ENCODE peak calls at places on chromosomes 4 and X, in eight cellular contexts. One of them, this sample, is unnamed.

GRCh38 chrX:87388381-87388780 is 129.2 kb upstream of the KLHL4 start:
- DNase-seq in IMR-90: no peak
- DNase-seq in neural progenitor cell: no peak
- DNase-seq in endodermal cell: no peak
- DNase-seq in astrocyte of the spinal cord: no peak
- DNase-seq in stomach: no peak
- DNase-seq in fibroblast of lung: no peak
- DNase-seq in fibroblast of mammary gland: no peak
- DNase-seq in this sample: no peak

GRCh38 chrX:42975906-42976305 is 197.9 kb upstream of the PPP1R2C start:
- DNase-seq in IMR-90: no peak
- DNase-seq in neural progenitor cell: no peak
- DNase-seq in endodermal cell: no peak
- DNase-seq in astrocyte of the spinal cord: no peak
- DNase-seq in stomach: no peak
- DNase-seq in fibroblast of lung: no peak
- DNase-seq in fibroblast of mammary gland: no peak
- DNase-seq in this sample: no peak

GRCh38 chr4:184762100-184762499 is 28.2 kb upstream of the CENPU start:
- DNase-seq in IMR-90: no peak
- DNase-seq in neural progenitor cell: no peak
- DNase-seq in endodermal cell: no peak
- DNase-seq in astrocyte of the spinal cord: no peak
- DNase-seq in stomach: no peak
- DNase-seq in fibroblast of lung: no peak
- DNase-seq in fibroblast of mammary gland: no peak
- DNase-seq in this sample: no peak

GRCh38 chr4:173051697-173052096 is 116.9 kb upstream of the GALNT7 start:
- DNase-seq in IMR-90: peak; percentile 7
- DNase-seq in neural progenitor cell: no peak
- DNase-seq in endodermal cell: no peak
- DNase-seq in astrocyte of the spinal cord: peak; percentile 14
- DNase-seq in stomach: no peak
- DNase-seq in fibroblast of lung: peak; percentile 29
- DNase-seq in fibroblast of mammary gland: no peak
- DNase-seq in this sample: peak; percentile 42

GRCh38 chr4:185708348-185708747 is 103.6 kb downstream of the SORBS2 start:
- DNase-seq in IMR-90: peak; percentile 52
- DNase-seq in neural progenitor cell: no peak
- DNase-seq in endodermal cell: no peak
- DNase-seq in astrocyte of the spinal cord: peak; percentile 72
- DNase-seq in stomach: no peak
- DNase-seq in fibroblast of lung: peak; percentile 86
- DNase-seq in fibroblast of mammary gland: peak; percentile 91
- DNase-seq in this sample: peak; percentile 58

GRCh38 chr4:48654015-48654664 is 125.9 kb downstream of the FRYL start:
- DNase-seq in IMR-90: peak; percentile 49
- DNase-seq in neural progenitor cell: no peak
- DNase-seq in endodermal cell: no peak
- DNase-seq in astrocyte of the spinal cord: peak; percentile 33
- DNase-seq in stomach: no peak
- DNase-seq in fibroblast of lung: peak; percentile 42
- DNase-seq in fibroblast of mammary gland: peak; percentile 47
- DNase-seq in this sample: peak; percentile 31

GRCh38 chrX:82320554-82320953 is 1118.7 kb downstream of the SH3BGRL start:
- DNase-seq in IMR-90: no peak
- DNase-seq in neural progenitor cell: peak; percentile 21
- DNase-seq in endodermal cell: no peak
- DNase-seq in astrocyte of the spinal cord: no peak
- DNase-seq in stomach: no peak
- DNase-seq in fibroblast of lung: no peak
- DNase-seq in fibroblast of mammary gland: no peak
- DNase-seq in this sample: no peak

GRCh38 chr4:147312376-147313046 is 168.4 kb upstream of the EDNRA start:
- DNase-seq in IMR-90: peak; percentile 81
- DNase-seq in neural progenitor cell: peak; percentile 13
- DNase-seq in endodermal cell: no peak
- DNase-seq in astrocyte of the spinal cord: peak; percentile 38
- DNase-seq in stomach: no peak
- DNase-seq in fibroblast of lung: peak; percentile 39
- DNase-seq in fibroblast of mammary gland: peak; percentile 44
- DNase-seq in this sample: peak; percentile 51

GRCh38 chr4:88623097-88623496 is 30.8 kb downstream of the HERC3 start:
- DNase-seq in IMR-90: peak; percentile 86
- DNase-seq in neural progenitor cell: no peak
- DNase-seq in endodermal cell: no peak
- DNase-seq in astrocyte of the spinal cord: peak; percentile 74
- DNase-seq in stomach: no peak
- DNase-seq in fibroblast of lung: peak; percentile 92
- DNase-seq in fibroblast of mammary gland: peak; percentile 99
- DNase-seq in this sample: peak; percentile 76

GRCh38 chr4:24974252-24974580 is 56.5 kb downstream of the LGI2 start:
- DNase-seq in IMR-90: no peak
- DNase-seq in neural progenitor cell: no peak
- DNase-seq in endodermal cell: no peak
- DNase-seq in astrocyte of the spinal cord: no peak
- DNase-seq in stomach: no peak
- DNase-seq in fibroblast of lung: no peak
- DNase-seq in fibroblast of mammary gland: no peak
- DNase-seq in this sample: no peak

GRCh38 chrX:26254436-26254835 is 38.5 kb downstream of the MAGEB5 start:
- DNase-seq in IMR-90: no peak
- DNase-seq in neural progenitor cell: no peak
- DNase-seq in endodermal cell: no peak
- DNase-seq in astrocyte of the spinal cord: no peak
- DNase-seq in stomach: no peak
- DNase-seq in fibroblast of lung: no peak
- DNase-seq in fibroblast of mammary gland: no peak
- DNase-seq in this sample: no peak

GRCh38 chrX:119516157-119516702 is 48.0 kb downstream of the SLC25A5 start:
- DNase-seq in IMR-90: peak; percentile 69
- DNase-seq in neural progenitor cell: peak; percentile 74
- DNase-seq in endodermal cell: peak; percentile 63
- DNase-seq in astrocyte of the spinal cord: peak; percentile 67
- DNase-seq in stomach: no peak
- DNase-seq in fibroblast of lung: peak; percentile 53
- DNase-seq in fibroblast of mammary gland: peak; percentile 70
- DNase-seq in this sample: peak; percentile 78

GRCh38 chr4:56434599-56435000 is 815 bp downstream of the PPAT start:
- DNase-seq in IMR-90: peak; percentile 58
- DNase-seq in neural progenitor cell: peak; percentile 76
- DNase-seq in endodermal cell: no peak
- DNase-seq in astrocyte of the spinal cord: peak; percentile 68
- DNase-seq in stomach: peak; percentile 59
- DNase-seq in fibroblast of lung: peak; percentile 74
- DNase-seq in fibroblast of mammary gland: peak; percentile 58
- DNase-seq in this sample: peak; percentile 70

GRCh38 chr4:109295081-109295480 is 7.4 kb downstream of the COL25A1 start:
- DNase-seq in IMR-90: no peak
- DNase-seq in neural progenitor cell: no peak
- DNase-seq in endodermal cell: no peak
- DNase-seq in astrocyte of the spinal cord: no peak
- DNase-seq in stomach: no peak
- DNase-seq in fibroblast of lung: no peak
- DNase-seq in fibroblast of mammary gland: no peak
- DNase-seq in this sample: no peak

GRCh38 chr4:109296545-109296944 is 5.9 kb downstream of the COL25A1 start:
- DNase-seq in IMR-90: no peak
- DNase-seq in neural progenitor cell: no peak
- DNase-seq in endodermal cell: no peak
- DNase-seq in astrocyte of the spinal cord: peak; percentile 8
- DNase-seq in stomach: no peak
- DNase-seq in fibroblast of lung: peak; percentile 82
- DNase-seq in fibroblast of mammary gland: no peak
- DNase-seq in this sample: no peak

GRCh38 chr4:109294468-109295020 is 7.9 kb downstream of the COL25A1 start:
- DNase-seq in IMR-90: peak; percentile 13
- DNase-seq in neural progenitor cell: no peak
- DNase-seq in endodermal cell: no peak
- DNase-seq in astrocyte of the spinal cord: peak; percentile 52
- DNase-seq in stomach: no peak
- DNase-seq in fibroblast of lung: peak; percentile 87
- DNase-seq in fibroblast of mammary gland: peak; percentile 17
- DNase-seq in this sample: peak; percentile 9

GRCh38 chr4:109290918-109291317 is 11.5 kb downstream of the COL25A1 start:
- DNase-seq in IMR-90: no peak
- DNase-seq in neural progenitor cell: no peak
- DNase-seq in endodermal cell: no peak
- DNase-seq in astrocyte of the spinal cord: no peak
- DNase-seq in stomach: no peak
- DNase-seq in fibroblast of lung: no peak
- DNase-seq in fibroblast of mammary gland: no peak
- DNase-seq in this sample: no peak

GRCh38 chr4:109294006-109294405 is 8.5 kb downstream of the COL25A1 start:
- DNase-seq in IMR-90: no peak
- DNase-seq in neural progenitor cell: peak; percentile 76
- DNase-seq in endodermal cell: peak; percentile 73
- DNase-seq in astrocyte of the spinal cord: no peak
- DNase-seq in stomach: no peak
- DNase-seq in fibroblast of lung: no peak
- DNase-seq in fibroblast of mammary gland: peak; percentile 21
- DNase-seq in this sample: peak; percentile 12
- TF ChIP-seq CTCF in IMR-90: peak; percentile 11
- TF ChIP-seq CTCF in neural progenitor cell: peak; percentile 72
- TF ChIP-seq CTCF in endodermal cell: peak; percentile 92
- TF ChIP-seq CTCF in astrocyte of the spinal cord: peak; percentile 36
- TF ChIP-seq CTCF in stomach: no peak
- TF ChIP-seq CTCF in fibroblast of lung: no peak
- TF ChIP-seq CTCF in fibroblast of mammary gland: peak; percentile 40
- TF ChIP-seq CTCF in this sample: peak; percentile 32

DNA sequence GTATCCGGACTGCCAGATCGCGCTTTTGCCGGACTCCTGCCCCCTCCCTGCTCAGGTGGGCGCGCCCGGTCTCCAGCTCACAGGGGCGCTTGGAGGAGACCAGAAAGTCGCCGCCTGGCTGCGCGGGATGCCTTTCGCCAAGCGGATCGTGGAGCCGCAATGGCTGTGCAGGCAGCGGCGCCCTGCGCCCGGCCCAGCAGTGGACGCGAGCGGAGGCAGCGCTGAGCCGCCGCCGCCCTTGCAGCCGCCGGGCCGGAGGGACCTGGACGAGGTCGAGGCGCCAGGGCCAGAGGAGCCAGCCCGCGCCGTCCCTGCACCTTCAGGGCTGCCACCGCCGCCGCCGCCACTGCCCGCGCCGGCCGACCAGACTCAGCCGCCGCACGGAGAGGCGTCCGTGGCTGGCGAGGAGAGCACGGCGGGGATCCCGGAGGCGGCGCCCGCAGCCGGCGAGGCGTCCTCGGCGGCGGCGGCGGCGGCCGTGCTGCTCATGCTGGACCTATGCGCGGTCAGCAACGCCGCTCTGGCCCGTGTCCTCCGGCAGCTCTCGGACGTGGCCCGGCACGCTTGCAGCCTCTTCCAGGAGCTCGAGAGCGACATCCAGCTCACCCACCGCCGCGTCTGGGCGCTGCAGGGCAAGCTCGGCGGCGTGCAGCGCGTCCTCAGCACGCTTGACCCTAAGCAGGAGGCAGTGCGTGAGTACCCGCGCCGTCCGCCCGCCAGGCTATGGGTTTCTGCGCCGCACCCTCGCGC is 806 bp downstream of the NHS start:
- DNase-seq in IMR-90: peak; percentile 22
- DNase-seq in neural progenitor cell: peak; percentile 62
- DNase-seq in endodermal cell: peak; percentile 76
- DNase-seq in astrocyte of the spinal cord: peak; percentile 9
- DNase-seq in stomach: peak; percentile 33
- DNase-seq in fibroblast of lung: peak; percentile 43
- DNase-seq in fibroblast of mammary gland: peak; percentile 20
- DNase-seq in this sample: peak; percentile 22
- H3K4me3 ChIP-seq in IMR-90: peak overlapping the region; percentile 98
- H3K4me3 ChIP-seq in neural progenitor cell: peak overlapping the region; percentile 64
- H3K4me3 ChIP-seq in endodermal cell: peak overlapping the region; percentile 82
- H3K4me3 ChIP-seq in astrocyte of the spinal cord: peak overlapping the region; percentile 65
- H3K4me3 ChIP-seq in stomach: peak overlapping the region; percentile 61
- H3K4me3 ChIP-seq in fibroblast of lung: peak overlapping the region; percentile 69
- H3K4me3 ChIP-seq in fibroblast of mammary gland: peak overlapping the region; percentile 53
- H3K4me3 ChIP-seq in this sample: peak overlapping the region; percentile 56

DNA sequence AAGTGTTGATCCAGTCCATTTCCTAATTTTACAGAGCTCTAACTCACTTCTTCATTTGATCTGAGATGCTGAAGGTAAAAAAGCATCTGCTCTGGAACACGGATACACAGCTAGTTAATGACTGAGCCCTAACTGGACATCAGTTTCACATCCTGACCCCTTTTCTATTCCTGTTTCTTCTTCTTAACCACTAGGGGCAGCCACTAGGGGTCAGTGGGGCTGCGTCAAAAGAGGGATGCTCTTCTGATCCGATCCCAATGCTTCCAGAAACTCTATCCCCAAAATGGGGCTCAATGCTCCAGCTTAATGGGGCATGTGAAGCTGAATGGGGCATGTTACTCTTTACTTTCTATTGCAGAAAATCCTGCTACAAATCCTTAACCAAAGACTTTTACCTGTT is 33.4 kb upstream of the PHKA2 start:
- DNase-seq in IMR-90: peak; percentile 17
- DNase-seq in neural progenitor cell: peak; percentile 66
- DNase-seq in endodermal cell: peak; percentile 70
- DNase-seq in astrocyte of the spinal cord: no peak
- DNase-seq in stomach: no peak
- DNase-seq in fibroblast of lung: peak; percentile 7
- DNase-seq in fibroblast of mammary gland: peak; percentile 33
- DNase-seq in this sample: peak; percentile 18
- TF ChIP-seq CTCF in IMR-90: peak; percentile 51
- TF ChIP-seq CTCF in neural progenitor cell: peak; percentile 65
- TF ChIP-seq CTCF in endodermal cell: peak; percentile 77
- TF ChIP-seq CTCF in astrocyte of the spinal cord: peak; percentile 57
- TF ChIP-seq CTCF in stomach: no peak
- TF ChIP-seq CTCF in fibroblast of lung: peak; percentile 38
- TF ChIP-seq CTCF in fibroblast of mammary gland: peak; percentile 60
- TF ChIP-seq CTCF in this sample: peak; percentile 54

GRCh38 chrX:104565791-104566687 is at the start of gene IL1RAPL2:
- DNase-seq in IMR-90: no peak
- DNase-seq in neural progenitor cell: peak; percentile 83
- DNase-seq in endodermal cell: peak; percentile 90
- DNase-seq in astrocyte of the spinal cord: peak; percentile 10
- DNase-seq in stomach: peak; percentile 58
- DNase-seq in fibroblast of lung: peak; percentile 19
- DNase-seq in fibroblast of mammary gland: peak; percentile 28
- DNase-seq in this sample: peak; percentile 11
- H3K4me3 ChIP-seq in IMR-90: no peak within 1 kb of the TSS
- H3K4me3 ChIP-seq in neural progenitor cell: peak within 1 kb of the TSS; percentile 59
- H3K4me3 ChIP-seq in endodermal cell: peak within 1 kb of the TSS; percentile 76
- H3K4me3 ChIP-seq in astrocyte of the spinal cord: no peak within 1 kb of the TSS
- H3K4me3 ChIP-seq in stomach: peak within 1 kb of the TSS; percentile 39
- H3K4me3 ChIP-seq in fibroblast of lung: no peak within 1 kb of the TSS
- H3K4me3 ChIP-seq in fibroblast of mammary gland: no peak within 1 kb of the TSS
- H3K4me3 ChIP-seq in this sample: no peak within 1 kb of the TSS